ENCODE peak calls at places on chromosomes 4 and X, in seven cellular contexts. One of them, this sample, is unnamed. For H3K4me1, the result is how much of the 10 kb centered on the place peaks cover.

GRCh38 chrX:133543654-133544053 is 128.4 kb upstream of the GPC4 start:
- DNase-seq in psoas muscle: no peak
- DNase-seq in ovary: no peak
- DNase-seq in cardiac muscle cell: no peak
- DNase-seq in fibroblast of lung: no peak
- DNase-seq in sigmoid colon: no peak
- DNase-seq in H9: no peak
- DNase-seq in this sample: no peak

GRCh38 chr4:12852338-12853307 is 631.5 kb downstream of the RAB28 start:
- DNase-seq in psoas muscle: no peak
- DNase-seq in ovary: no peak
- DNase-seq in sigmoid colon: no peak
- DNase-seq in fibroblast of lung: peak
- DNase-seq in cardiac muscle cell: peak
- DNase-seq in H9: peak
- DNase-seq in this sample: peak

GRCh38 chrX:37348237-37349130 is 680 bp upstream of the PRRG1 start:
- DNase-seq in cardiac muscle cell: peak
- DNase-seq in ovary: no peak
- DNase-seq in sigmoid colon: no peak
- DNase-seq in psoas muscle: no peak
- DNase-seq in H9: no peak
- DNase-seq in fibroblast of lung: peak
- DNase-seq in this sample: no peak

GRCh38 chrX:1582686-1583437 is 8.5 kb upstream of the AKAP17A start:
- DNase-seq in cardiac muscle cell: peak
- DNase-seq in H9: no peak
- DNase-seq in fibroblast of lung: peak
- DNase-seq in ovary: no peak
- DNase-seq in sigmoid colon: no peak
- DNase-seq in psoas muscle: no peak
- DNase-seq in this sample: no peak

GRCh38 chr4:151566053-151566452 is 157.1 kb downstream of the FHIP1A start:
- DNase-seq in H9: no peak
- DNase-seq in ovary: no peak
- DNase-seq in cardiac muscle cell: no peak
- DNase-seq in fibroblast of lung: no peak
- DNase-seq in sigmoid colon: no peak
- DNase-seq in psoas muscle: no peak
- DNase-seq in this sample: no peak

GRCh38 chrX:105552395-105552794 is 269.9 kb upstream of the NRK start:
- DNase-seq in psoas muscle: no peak
- DNase-seq in sigmoid colon: no peak
- DNase-seq in fibroblast of lung: peak
- DNase-seq in H9: no peak
- DNase-seq in cardiac muscle cell: peak
- DNase-seq in ovary: no peak
- DNase-seq in this sample: no peak

GRCh38 chr4:145216532-145216931 is 36.1 kb upstream of the OTUD4 start:
- DNase-seq in sigmoid colon: no peak
- DNase-seq in cardiac muscle cell: peak
- DNase-seq in fibroblast of lung: peak
- DNase-seq in psoas muscle: no peak
- DNase-seq in ovary: no peak
- DNase-seq in H9: no peak
- DNase-seq in this sample: no peak

GRCh38 chr4:183118585-183118984 is 19.5 kb downstream of the WWC2 start:
- DNase-seq in H9: no peak
- DNase-seq in ovary: no peak
- DNase-seq in cardiac muscle cell: peak
- DNase-seq in psoas muscle: no peak
- DNase-seq in fibroblast of lung: peak
- DNase-seq in sigmoid colon: no peak
- DNase-seq in this sample: no peak

GRCh38 chr4:8267077-8267476 is 2.5 kb upstream of the HTRA3 start:
- DNase-seq in ovary: peak
- DNase-seq in fibroblast of lung: no peak
- DNase-seq in sigmoid colon: peak
- DNase-seq in psoas muscle: peak
- DNase-seq in cardiac muscle cell: peak
- DNase-seq in H9: peak
- DNase-seq in this sample: peak

GRCh38 chr4:166895771-166896170 is 338.5 kb downstream of the SPOCK3 start:
- DNase-seq in ovary: no peak
- DNase-seq in sigmoid colon: no peak
- DNase-seq in H9: no peak
- DNase-seq in psoas muscle: no peak
- DNase-seq in fibroblast of lung: no peak
- DNase-seq in cardiac muscle cell: no peak
- DNase-seq in this sample: no peak

GRCh38 chrX:99301990-99302389 is 1108.1 kb downstream of the PCDH19 start:
- DNase-seq in psoas muscle: no peak
- DNase-seq in H9: no peak
- DNase-seq in sigmoid colon: no peak
- DNase-seq in fibroblast of lung: no peak
- DNase-seq in cardiac muscle cell: no peak
- DNase-seq in ovary: no peak
- DNase-seq in this sample: no peak

GRCh38 chrX:1727531-1728027 is 112.7 kb downstream of the ASMT start:
- DNase-seq in H9: peak
- DNase-seq in sigmoid colon: no peak
- DNase-seq in fibroblast of lung: peak
- DNase-seq in psoas muscle: no peak
- DNase-seq in ovary: no peak
- DNase-seq in cardiac muscle cell: no peak
- DNase-seq in this sample: no peak

GRCh38 chr4:26410385-26411293 is 79.6 kb downstream of the CCKAR start:
- DNase-seq in sigmoid colon: no peak
- DNase-seq in ovary: no peak
- DNase-seq in H9: no peak
- DNase-seq in fibroblast of lung: peak
- DNase-seq in psoas muscle: no peak
- DNase-seq in cardiac muscle cell: peak
- DNase-seq in this sample: peak

GRCh38 chr4:3465698-3466671 is 2.9 kb downstream of the DOK7 start:
- DNase-seq in H9: peak
- DNase-seq in fibroblast of lung: no peak
- DNase-seq in cardiac muscle cell: no peak
- DNase-seq in sigmoid colon: no peak
- DNase-seq in psoas muscle: peak
- DNase-seq in ovary: no peak
- DNase-seq in this sample: no peak

GRCh38 chr4:25568788-25569231 is 86.8 kb upstream of the SLC34A2 start:
- DNase-seq in sigmoid colon: no peak
- DNase-seq in ovary: no peak
- DNase-seq in psoas muscle: no peak
- DNase-seq in cardiac muscle cell: no peak
- DNase-seq in fibroblast of lung: no peak
- DNase-seq in H9: no peak
- DNase-seq in this sample: no peak

GRCh38 chr4:149465941-149466340 is 349.7 kb downstream of the IQCM start:
- DNase-seq in H9: no peak
- DNase-seq in cardiac muscle cell: peak
- DNase-seq in psoas muscle: no peak
- DNase-seq in fibroblast of lung: peak
- DNase-seq in sigmoid colon: no peak
- DNase-seq in ovary: no peak
- DNase-seq in this sample: no peak

GRCh38 chrX:53190363-53190960 is 34.5 kb downstream of the KDM5C start:
- DNase-seq in fibroblast of lung: no peak
- DNase-seq in psoas muscle: no peak
- DNase-seq in ovary: no peak
- DNase-seq in H9: peak
- DNase-seq in cardiac muscle cell: no peak
- DNase-seq in sigmoid colon: no peak
- DNase-seq in this sample: no peak

GRCh38 chr4:85368932-85369331 is 106.0 kb upstream of the ARHGAP24 start:
- DNase-seq in H9: no peak
- DNase-seq in ovary: no peak
- DNase-seq in sigmoid colon: no peak
- DNase-seq in cardiac muscle cell: no peak
- DNase-seq in fibroblast of lung: no peak
- DNase-seq in psoas muscle: no peak
- DNase-seq in this sample: no peak

GRCh38 chr4:44326716-44327115 is 121.9 kb downstream of the KCTD8 start:
- DNase-seq in ovary: no peak
- DNase-seq in sigmoid colon: no peak
- DNase-seq in H9: no peak
- DNase-seq in cardiac muscle cell: no peak
- DNase-seq in fibroblast of lung: peak
- DNase-seq in psoas muscle: no peak
- DNase-seq in this sample: no peak

GRCh38 chr4:129218897-129219296 is 122.9 kb downstream of the C4orf33 start:
- DNase-seq in cardiac muscle cell: peak
- DNase-seq in ovary: no peak
- DNase-seq in H9: no peak
- DNase-seq in sigmoid colon: no peak
- DNase-seq in psoas muscle: no peak
- DNase-seq in fibroblast of lung: peak
- DNase-seq in this sample: no peak

GRCh38 chrX:30039768-30040167 is 175.6 kb upstream of the MAGEB2 start:
- DNase-seq in ovary: no peak
- DNase-seq in H9: no peak
- DNase-seq in fibroblast of lung: peak
- DNase-seq in psoas muscle: no peak
- DNase-seq in cardiac muscle cell: peak
- DNase-seq in sigmoid colon: no peak
- DNase-seq in this sample: no peak

GRCh38 chrX:44585866-44586265 is 43.2 kb upstream of the FUNDC1 start:
- DNase-seq in sigmoid colon: no peak
- DNase-seq in fibroblast of lung: no peak
- DNase-seq in cardiac muscle cell: no peak
- DNase-seq in H9: no peak
- DNase-seq in ovary: no peak
- DNase-seq in psoas muscle: no peak
- DNase-seq in this sample: no peak

GRCh38 chr4:166198516-166198915 is 325.5 kb downstream of the TLL1 start:
- DNase-seq in fibroblast of lung: no peak
- DNase-seq in sigmoid colon: no peak
- DNase-seq in ovary: no peak
- DNase-seq in cardiac muscle cell: no peak
- DNase-seq in psoas muscle: no peak
- DNase-seq in H9: peak
- DNase-seq in this sample: no peak

GRCh38 chr4:81378398-81378797 is 93.3 kb downstream of the RASGEF1B start:
- DNase-seq in psoas muscle: no peak
- DNase-seq in cardiac muscle cell: no peak
- DNase-seq in fibroblast of lung: no peak
- DNase-seq in ovary: no peak
- DNase-seq in H9: no peak
- DNase-seq in sigmoid colon: no peak
- DNase-seq in this sample: no peak

GRCh38 chr4:81377231-81377630 is 94.5 kb downstream of the RASGEF1B start:
- DNase-seq in ovary: no peak
- DNase-seq in fibroblast of lung: no peak
- DNase-seq in psoas muscle: no peak
- DNase-seq in H9: no peak
- DNase-seq in sigmoid colon: no peak
- DNase-seq in cardiac muscle cell: no peak
- DNase-seq in this sample: peak

GRCh38 chr4:81376720-81377119 is 95.0 kb downstream of the RASGEF1B start:
- DNase-seq in fibroblast of lung: no peak
- DNase-seq in sigmoid colon: no peak
- DNase-seq in psoas muscle: no peak
- DNase-seq in ovary: no peak
- DNase-seq in H9: no peak
- DNase-seq in cardiac muscle cell: no peak
- DNase-seq in this sample: no peak

GRCh38 chr4:81380364-81380853 is 91.3 kb downstream of the RASGEF1B start:
- DNase-seq in cardiac muscle cell: no peak
- DNase-seq in H9: no peak
- DNase-seq in ovary: no peak
- DNase-seq in sigmoid colon: no peak
- DNase-seq in psoas muscle: no peak
- DNase-seq in fibroblast of lung: no peak
- DNase-seq in this sample: no peak

GRCh38 chr4:81375745-81376144 is 96.0 kb downstream of the RASGEF1B start:
- DNase-seq in sigmoid colon: no peak
- DNase-seq in ovary: no peak
- DNase-seq in psoas muscle: no peak
- DNase-seq in H9: peak
- DNase-seq in fibroblast of lung: no peak
- DNase-seq in cardiac muscle cell: no peak
- DNase-seq in this sample: no peak
- TF ChIP-seq CTCF in sigmoid colon: no peak
- TF ChIP-seq CTCF in ovary: no peak
- TF ChIP-seq CTCF in psoas muscle: no peak
- TF ChIP-seq CTCF in H9: peak
- TF ChIP-seq CTCF in fibroblast of lung: no peak
- TF ChIP-seq CTCF in cardiac muscle cell: no peak
- TF ChIP-seq CTCF in this sample: no peak

DNA sequence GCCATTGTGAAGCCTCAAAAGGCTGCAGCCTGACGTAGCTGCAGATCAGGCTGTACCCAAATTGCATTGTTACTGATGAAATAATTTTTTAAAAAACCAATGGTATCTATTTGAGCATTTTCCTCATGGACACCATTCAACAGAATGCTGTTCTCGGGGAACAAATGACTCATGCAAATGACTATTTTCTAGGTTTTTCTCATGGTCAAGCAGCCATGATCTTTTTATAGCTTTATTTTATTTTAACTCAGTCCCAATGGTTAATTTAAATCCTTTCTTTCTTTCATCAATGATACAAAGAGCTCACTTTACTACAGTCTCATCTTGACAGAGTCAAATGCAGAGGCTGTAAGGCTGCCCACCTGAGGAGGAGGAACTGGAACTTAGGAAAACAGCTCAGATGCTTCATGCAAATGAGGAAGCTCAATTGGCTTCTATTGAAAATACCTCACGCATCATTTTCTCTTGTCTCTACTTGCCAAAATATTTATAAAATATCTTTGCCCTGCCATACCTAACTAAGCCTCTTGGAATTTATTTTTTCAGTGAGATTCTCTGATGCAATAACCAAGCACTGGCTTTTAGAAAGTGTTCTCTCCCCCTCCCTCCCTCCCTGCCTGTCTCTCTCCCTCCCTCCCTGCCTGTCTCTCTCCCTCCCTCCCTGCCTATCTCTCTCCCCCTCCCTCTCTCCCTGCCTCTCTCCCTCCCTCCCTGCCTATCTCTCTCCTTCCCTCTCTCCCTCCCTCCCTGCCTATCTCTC is 81.0 kb downstream of the SORBS2 start:
- DNase-seq in cardiac muscle cell: peak
- DNase-seq in H9: no peak
- DNase-seq in sigmoid colon: no peak
- DNase-seq in ovary: no peak
- DNase-seq in fibroblast of lung: peak
- DNase-seq in psoas muscle: no peak
- DNase-seq in this sample: no peak
- H3K4me1 ChIP-seq in cardiac muscle cell: under half
- H3K4me1 ChIP-seq in H9: under half
- H3K4me1 ChIP-seq in sigmoid colon: half or more
- H3K4me1 ChIP-seq in ovary: under half
- H3K4me1 ChIP-seq in fibroblast of lung: under half
- H3K4me1 ChIP-seq in psoas muscle: under half
- H3K4me1 ChIP-seq in this sample: under half

GRCh38 chr4:123350191-123350544 is 46.4 kb upstream of the SPRY1 start:
- DNase-seq in cardiac muscle cell: peak
- DNase-seq in ovary: no peak
- DNase-seq in H9: peak
- DNase-seq in sigmoid colon: no peak
- DNase-seq in psoas muscle: no peak
- DNase-seq in fibroblast of lung: peak
- DNase-seq in this sample: peak
- TF ChIP-seq CTCF in cardiac muscle cell: no peak
- TF ChIP-seq CTCF in ovary: no peak
- TF ChIP-seq CTCF in H9: peak
- TF ChIP-seq CTCF in sigmoid colon: no peak
- TF ChIP-seq CTCF in psoas muscle: peak
- TF ChIP-seq CTCF in fibroblast of lung: no peak
- TF ChIP-seq CTCF in this sample: peak

GRCh38 chr4:140095694-140096482 is 58.1 kb downstream of the MAML3 start:
- DNase-seq in psoas muscle: no peak
- DNase-seq in ovary: no peak
- DNase-seq in fibroblast of lung: peak
- DNase-seq in H9: no peak
- DNase-seq in sigmoid colon: peak
- DNase-seq in cardiac muscle cell: peak
- DNase-seq in this sample: no peak
- H3K4me1 ChIP-seq in psoas muscle: half or more
- H3K4me1 ChIP-seq in ovary: under half
- H3K4me1 ChIP-seq in fibroblast of lung: under half
- H3K4me1 ChIP-seq in H9: under half
- H3K4me1 ChIP-seq in sigmoid colon: half or more
- H3K4me1 ChIP-seq in cardiac muscle cell: half or more
- H3K4me1 ChIP-seq in this sample: under half

This sample was measured in prostate gland.